ENCODE peak calls at places on chromosomes 3 and 15, in six cellular contexts. E, P, C, U, Y and M are unnamed samples.

GRCh38 chr15:79086814-79087213 is 3.8 kb downstream of the RASGRF1 start:
- DNase-seq in E (no peak), P (no peak), C (no peak), U (no peak), Y (no peak), M (no peak)

GRCh38 chr3:11642455-11643162 is 1.1 kb downstream of the VGLL4 start:
- DNase-seq in E (peak; percentile 62), P (peak; percentile 73), C (peak; percentile 92), U (peak; percentile 71), Y (peak; percentile 70), M (peak; percentile 84)

GRCh38 chr3:23129817-23130216 is 73.3 kb upstream of the UBE2E2 start:
- DNase-seq in E (no peak), P (no peak), C (no peak), U (no peak), Y (no peak), M (no peak)

GRCh38 chr3:119637679-119638525 is 22.5 kb downstream of the POPDC2 start:
- DNase-seq in E (no peak), P (peak; percentile 82), C (peak; percentile 69), U (no peak), Y (no peak), M (peak; percentile 91)

GRCh38 chr3:112126501-112126900 is 6.5 kb downstream of the GCSAM start:
- DNase-seq in E (no peak), P (no peak), C (no peak), U (no peak), Y (no peak), M (peak; percentile 11)

GRCh38 chr3:23739536-23739935 is 66.2 kb upstream of the UBE2E1 start:
- DNase-seq in E (no peak), P (no peak), C (peak; percentile 66), U (no peak), Y (no peak), M (peak; percentile 41)

GRCh38 chr3:24237971-24238767 is 256.5 kb downstream of the THRB start:
- DNase-seq in E (peak; percentile 65), P (peak; percentile 8), C (peak; percentile 68), U (peak; percentile 76), Y (peak; percentile 64), M (peak; percentile 78)

GRCh38 chr3:163056874-163057497 is 1560.4 kb downstream of the OTOL1 start:
- DNase-seq in E (peak; percentile 36), P (no peak), C (peak; percentile 51), U (peak; percentile 29), Y (peak; percentile 41), M (no peak)

GRCh38 chr3:116579843-116580242 is 129.7 kb upstream of the TUSC7 start:
- DNase-seq in E (no peak), P (no peak), C (peak; percentile 9), U (no peak), Y (peak; percentile 1), M (no peak)

GRCh38 chr3:3102751-3103150 is 7.4 kb downstream of the IL5RA start:
- DNase-seq in E (no peak), P (no peak), C (no peak), U (no peak), Y (no peak), M (no peak)

GRCh38 chr15:92527197-92527596 is 128.4 kb downstream of the FAM174B start:
- DNase-seq in E (no peak), P (no peak), C (no peak), U (no peak), Y (no peak), M (peak; percentile 39)

GRCh38 chr3:114079761-114080160 is 23.2 kb downstream of the QTRT2 start:
- DNase-seq in E (no peak), P (no peak), C (no peak), U (no peak), Y (no peak), M (peak; percentile 88)

GRCh38 chr15:66766282-66767228 is 64.5 kb downstream of the SMAD6 start:
- DNase-seq in E (peak; percentile 67), P (no peak), C (no peak), U (no peak), Y (no peak), M (no peak)

GRCh38 chr3:33883538-33884203 is 85.2 kb downstream of the PDCD6IP start:
- DNase-seq in E (peak; percentile 21), P (no peak), C (peak; percentile 51), U (peak; percentile 63), Y (peak; percentile 39), M (peak; percentile 66)

GRCh38 chr15:55221090-55222011 is 24.6 kb upstream of the RSL24D1 start:
- DNase-seq in E (peak; percentile 20), P (peak; percentile 52), C (peak; percentile 99), U (no peak), Y (peak; percentile 86), M (peak; percentile 21)

GRCh38 chr15:96107922-96108321 is 222.6 kb upstream of the NR2F2 start:
- DNase-seq in E (no peak), P (no peak), C (no peak), U (no peak), Y (no peak), M (no peak)

GRCh38 chr15:40441736-40442531 is 1.2 kb downstream of the BAHD1 start:
- DNase-seq in E (no peak), P (no peak), C (peak; percentile 62), U (peak; percentile 58), Y (no peak), M (peak; percentile 18)

GRCh38 chr3:183212565-183212964 is 40.5 kb upstream of the B3GNT5 start:
- DNase-seq in E (no peak), P (no peak), C (peak; percentile 87), U (no peak), Y (no peak), M (peak; percentile 65)

GRCh38 chr15:27743078-27743477 is 356.0 kb downstream of the OCA2 start:
- DNase-seq in E (no peak), P (no peak), C (no peak), U (no peak), Y (no peak), M (no peak)

GRCh38 chr15:71678191-71678590 is 132.2 kb upstream of the NR2E3 start:
- DNase-seq in E (no peak), P (no peak), C (no peak), U (no peak), Y (no peak), M (no peak)

GRCh38 chr3:32443471-32443870 is 51.8 kb downstream of the CMTM7 start:
- DNase-seq in E (no peak), P (no peak), C (no peak), U (no peak), Y (no peak), M (peak; percentile 96)

GRCh38 chr15:100862162-100862561 is 17.5 kb upstream of the ALDH1A3 start:
- DNase-seq in E (no peak), P (no peak), C (no peak), U (no peak), Y (no peak), M (no peak)

GRCh38 chr15:100860829-100861510 is 18.7 kb upstream of the ALDH1A3 start:
- DNase-seq in E (no peak), P (no peak), C (peak; percentile 66), U (no peak), Y (no peak), M (no peak)

GRCh38 chr15:100861511-100861991 is 18.1 kb upstream of the ALDH1A3 start:
- DNase-seq in E (no peak), P (no peak), C (no peak), U (no peak), Y (no peak), M (no peak)

GRCh38 chr15:100866386-100867330 is 13.0 kb upstream of the ALDH1A3 start:
- DNase-seq in E (no peak), P (no peak), C (no peak), U (peak; percentile 19), Y (no peak), M (no peak)

DNA sequence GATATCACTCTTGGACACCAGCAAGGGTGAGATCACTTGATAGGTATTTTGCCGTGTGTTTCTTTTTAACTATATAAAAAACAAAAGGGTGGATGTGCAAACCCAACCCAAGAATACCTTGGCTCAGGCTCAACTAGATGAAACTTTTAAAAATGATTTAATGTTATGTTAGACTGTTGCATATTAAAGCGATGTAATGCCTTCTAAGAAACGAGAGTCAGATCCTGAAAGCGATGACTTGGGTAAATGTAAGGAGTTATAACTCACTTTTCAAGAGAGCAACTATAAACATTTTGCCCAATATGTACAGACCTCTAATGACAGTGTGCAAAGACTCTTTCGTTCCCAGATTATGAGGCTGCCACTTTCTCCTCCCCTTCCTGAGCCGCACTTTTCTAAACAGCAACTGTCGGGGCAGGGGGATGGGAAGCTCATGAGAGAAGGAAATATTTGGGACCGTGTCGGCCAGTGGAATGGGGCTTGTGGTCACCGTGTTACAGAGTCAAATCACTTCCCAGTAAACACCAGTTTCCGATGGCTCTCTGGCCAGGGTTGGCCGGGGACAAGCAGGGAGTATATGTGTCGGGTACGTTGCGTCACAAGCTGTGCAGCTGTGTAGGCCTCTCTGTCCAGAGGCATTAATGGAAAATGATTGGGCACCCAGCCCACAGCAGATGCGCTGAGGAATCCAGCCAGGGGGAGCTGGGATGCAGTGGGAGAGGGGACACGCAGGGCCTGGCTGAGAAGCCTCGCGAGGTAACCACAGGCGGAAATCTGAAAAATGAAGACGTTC is 16.0 kb upstream of the ALDH1A3 start:
- DNase-seq in E (no peak), P (no peak), C (peak; percentile 76), U (no peak), Y (no peak), M (no peak)
- TF ChIP-seq MAX in E (no peak), P (no peak), C (no peak), U (no peak), Y (no peak), M (no peak)

GRCh38 chr3:118629821-118630220 is 404.8 kb downstream of the IGSF11 start:
- DNase-seq in E (no peak), P (no peak), C (no peak), U (no peak), Y (peak; percentile 63), M (no peak)

DNA sequence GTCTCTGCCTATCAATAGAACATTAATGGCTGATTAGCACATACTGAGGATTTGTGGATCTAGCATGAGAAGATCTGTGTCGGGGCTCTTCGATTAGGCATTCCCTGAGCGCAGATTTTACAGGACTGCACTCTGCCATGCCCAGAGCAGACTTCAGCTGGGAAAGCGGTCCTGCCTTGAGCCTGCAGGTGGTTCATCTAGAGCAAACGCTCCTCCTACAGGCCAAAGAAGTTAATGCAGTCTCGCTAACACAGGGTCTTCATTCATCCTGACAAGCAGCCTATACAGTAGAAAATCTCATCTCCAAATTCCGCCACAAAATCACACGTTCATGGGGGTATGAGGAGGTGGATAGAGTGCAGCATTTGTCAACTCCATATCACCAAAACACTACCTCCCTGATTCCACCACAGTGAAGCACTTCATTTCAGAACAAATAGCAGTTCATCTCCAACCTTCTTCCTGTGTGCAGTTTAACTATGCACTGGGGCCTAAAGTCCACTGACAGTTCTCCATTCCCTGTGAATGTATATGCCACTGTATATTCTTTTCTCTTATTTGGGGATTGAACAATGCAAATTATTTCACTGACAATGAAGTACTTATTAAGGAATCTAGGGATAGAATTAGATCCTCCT is 405.8 kb downstream of the IGSF11 start:
- DNase-seq in E (peak; percentile 59), P (peak; percentile 43), C (peak; percentile 63), U (peak; percentile 46), Y (peak; percentile 80), M (peak; percentile 51)
- TF ChIP-seq MYC in E (no peak), P (no peak), C (no peak), U (no peak), Y (no peak), M (no peak)

DNA sequence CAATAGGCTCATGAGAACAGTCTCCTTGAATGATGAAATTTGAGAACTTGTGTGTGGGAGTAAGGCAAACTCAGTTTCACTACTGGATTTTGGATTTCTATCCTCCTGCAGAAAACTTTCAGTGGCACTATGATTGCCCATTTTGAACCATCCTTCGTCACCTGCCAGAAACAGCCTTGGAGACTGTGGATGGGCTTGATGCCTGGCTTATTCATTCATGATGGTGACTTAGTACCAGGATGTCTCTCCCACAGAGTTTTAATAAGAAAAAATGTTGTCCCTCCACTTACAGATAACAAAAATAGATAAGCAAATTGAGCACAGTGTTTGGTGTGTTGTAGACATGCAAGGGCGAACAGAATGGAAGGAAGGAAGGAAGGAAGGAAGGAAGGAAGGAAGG is 53.5 kb upstream of the CPNE4 start:
- DNase-seq in E (no peak), P (no peak), C (no peak), U (no peak), Y (no peak), M (no peak)
- TF ChIP-seq MAX in E (no peak), P (no peak), C (no peak), U (no peak), Y (no peak), M (no peak)

GRCh38 chr15:80480171-80480811 is 76.1 kb downstream of the ARNT2 start:
- DNase-seq in E (no peak), P (no peak), C (no peak), U (no peak), Y (peak; percentile 15), M (no peak)
- TF ChIP-seq MYC in E (no peak), P (no peak), C (no peak), U (no peak), Y (no peak), M (no peak)